ENCODE peak calls at places on chromosomes 5 and 9, in five cellular contexts. One of them, this sample, is unnamed.

GRCh38 chr5:55519001-55519400 is 15.8 kb downstream of the PLPP1 start:
- DNase-seq in transverse colon: no peak
- DNase-seq in endothelial cell of umbilical vein: no peak
- DNase-seq in SK-N-SH: no peak
- DNase-seq in sigmoid colon: no peak
- DNase-seq in this sample: no peak

GRCh38 chr9:137406085-137406773 is 16.7 kb downstream of the EXD3 start:
- DNase-seq in transverse colon: no peak
- DNase-seq in endothelial cell of umbilical vein: no peak
- DNase-seq in SK-N-SH: no peak
- DNase-seq in sigmoid colon: no peak
- DNase-seq in this sample: no peak

GRCh38 chr9:102049586-102050246 is 311.3 kb upstream of the GRIN3A start:
- DNase-seq in transverse colon: no peak
- DNase-seq in endothelial cell of umbilical vein: no peak
- DNase-seq in SK-N-SH: no peak
- DNase-seq in sigmoid colon: no peak
- DNase-seq in this sample: no peak

GRCh38 chr5:157155297-157155696 is 10.8 kb downstream of the GARIN3 start:
- DNase-seq in transverse colon: no peak
- DNase-seq in endothelial cell of umbilical vein: no peak
- DNase-seq in SK-N-SH: no peak
- DNase-seq in sigmoid colon: no peak
- DNase-seq in this sample: no peak

GRCh38 chr9:114446672-114447450 is 58.4 kb downstream of the WHRN start:
- DNase-seq in transverse colon: no peak
- DNase-seq in endothelial cell of umbilical vein: no peak
- DNase-seq in SK-N-SH: no peak
- DNase-seq in sigmoid colon: no peak
- DNase-seq in this sample: no peak

GRCh38 chr5:110561510-110561909 is 165.0 kb downstream of the TMEM232 start:
- DNase-seq in transverse colon: no peak
- DNase-seq in endothelial cell of umbilical vein: no peak
- DNase-seq in SK-N-SH: no peak
- DNase-seq in sigmoid colon: no peak
- DNase-seq in this sample: no peak

GRCh38 chr5:133285583-133286021 is 233.8 kb downstream of the HSPA4 start:
- DNase-seq in transverse colon: peak
- DNase-seq in endothelial cell of umbilical vein: peak
- DNase-seq in SK-N-SH: no peak
- DNase-seq in sigmoid colon: no peak
- DNase-seq in this sample: no peak

GRCh38 chr5:1748271-1748670 is 51.4 kb downstream of the MRPL36 start:
- DNase-seq in transverse colon: no peak
- DNase-seq in endothelial cell of umbilical vein: no peak
- DNase-seq in SK-N-SH: no peak
- DNase-seq in sigmoid colon: peak
- DNase-seq in this sample: no peak

GRCh38 chr5:105947461-105947860 is 1723.3 kb downstream of the EFNA5 start:
- DNase-seq in transverse colon: no peak
- DNase-seq in endothelial cell of umbilical vein: no peak
- DNase-seq in SK-N-SH: no peak
- DNase-seq in sigmoid colon: no peak
- DNase-seq in this sample: no peak
- TF ChIP-seq POLR2AphosphoS5 in transverse colon: no peak
- TF ChIP-seq POLR2AphosphoS5 in endothelial cell of umbilical vein: no peak
- TF ChIP-seq POLR2AphosphoS5 in SK-N-SH: no peak
- TF ChIP-seq POLR2AphosphoS5 in sigmoid colon: no peak
- TF ChIP-seq POLR2AphosphoS5 in this sample: no peak

DNA sequence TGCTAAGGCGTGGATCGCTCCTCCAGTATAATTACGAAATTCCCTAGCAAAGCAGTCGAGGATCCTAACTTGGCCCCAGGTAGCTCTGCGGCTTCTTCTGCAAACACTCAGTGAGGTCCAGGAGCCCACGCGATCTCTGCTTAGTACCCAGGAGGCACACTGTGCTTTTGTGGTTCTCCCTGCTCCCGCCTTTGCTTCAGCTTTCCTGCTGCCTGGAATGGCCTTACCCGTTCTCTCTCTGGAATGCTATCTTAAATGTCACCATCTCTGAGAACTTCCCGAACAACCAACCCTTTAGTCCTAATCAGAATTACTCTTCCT is 639 bp downstream of the INVS start:
- DNase-seq in transverse colon: no peak
- DNase-seq in endothelial cell of umbilical vein: no peak
- DNase-seq in SK-N-SH: peak
- DNase-seq in sigmoid colon: peak
- DNase-seq in this sample: no peak
- TF ChIP-seq POLR2AphosphoS5 in transverse colon: no peak
- TF ChIP-seq POLR2AphosphoS5 in endothelial cell of umbilical vein: no peak
- TF ChIP-seq POLR2AphosphoS5 in SK-N-SH: no peak
- TF ChIP-seq POLR2AphosphoS5 in sigmoid colon: no peak
- TF ChIP-seq POLR2AphosphoS5 in this sample: no peak

DNA sequence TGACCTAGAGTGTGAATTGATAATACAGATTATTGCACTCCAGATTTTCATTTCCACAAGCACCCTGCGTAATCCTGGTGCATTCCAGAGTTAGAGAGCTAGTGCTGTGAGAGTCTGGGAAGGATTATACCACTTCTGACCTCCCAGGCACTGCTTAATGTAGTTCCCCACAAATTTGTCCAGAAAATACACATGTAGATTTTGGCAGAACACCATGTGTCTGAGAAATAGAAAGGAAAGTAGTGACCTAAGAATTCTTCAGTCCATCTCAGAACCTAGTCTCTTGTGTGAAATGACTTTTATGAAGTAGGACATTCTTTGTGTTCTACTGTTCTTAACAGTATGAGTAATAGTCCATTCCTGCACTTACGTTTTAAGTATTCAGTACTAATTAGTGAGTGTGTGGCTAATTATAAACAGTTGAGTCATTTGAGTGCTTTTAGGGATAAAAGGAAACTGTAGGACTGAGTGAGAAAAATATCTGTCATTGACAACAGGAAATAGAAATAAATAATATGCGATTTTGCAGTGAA is 27.8 kb upstream of the PTPDC1 start:
- DNase-seq in transverse colon: no peak
- DNase-seq in endothelial cell of umbilical vein: peak
- DNase-seq in SK-N-SH: no peak
- DNase-seq in sigmoid colon: no peak
- DNase-seq in this sample: no peak
- TF ChIP-seq POLR2AphosphoS5 in transverse colon: no peak
- TF ChIP-seq POLR2AphosphoS5 in endothelial cell of umbilical vein: no peak
- TF ChIP-seq POLR2AphosphoS5 in SK-N-SH: no peak
- TF ChIP-seq POLR2AphosphoS5 in sigmoid colon: peak
- TF ChIP-seq POLR2AphosphoS5 in this sample: no peak

GRCh38 chr5:77087484-77088291 is 603 bp upstream of the ZBED3 start:
- DNase-seq in transverse colon: peak
- DNase-seq in endothelial cell of umbilical vein: peak
- DNase-seq in SK-N-SH: no peak
- DNase-seq in sigmoid colon: no peak
- DNase-seq in this sample: no peak

GRCh38 chr5:77082280-77082679 is 4.8 kb downstream of the ZBED3 start:
- DNase-seq in transverse colon: no peak
- DNase-seq in endothelial cell of umbilical vein: no peak
- DNase-seq in SK-N-SH: no peak
- DNase-seq in sigmoid colon: no peak
- DNase-seq in this sample: no peak

GRCh38 chr5:77083088-77083487 is 4.0 kb downstream of the ZBED3 start:
- DNase-seq in transverse colon: no peak
- DNase-seq in endothelial cell of umbilical vein: no peak
- DNase-seq in SK-N-SH: no peak
- DNase-seq in sigmoid colon: no peak
- DNase-seq in this sample: no peak

GRCh38 chr5:77080905-77081304 is 6.2 kb downstream of the ZBED3 start:
- DNase-seq in transverse colon: no peak
- DNase-seq in endothelial cell of umbilical vein: no peak
- DNase-seq in SK-N-SH: no peak
- DNase-seq in sigmoid colon: no peak
- DNase-seq in this sample: no peak

GRCh38 chr5:77086611-77087483 is at the start of gene ZBED3:
- DNase-seq in transverse colon: peak
- DNase-seq in endothelial cell of umbilical vein: peak
- DNase-seq in SK-N-SH: peak
- DNase-seq in sigmoid colon: peak
- DNase-seq in this sample: peak
- TF ChIP-seq POLR2AphosphoS5 in transverse colon: peak
- TF ChIP-seq POLR2AphosphoS5 in endothelial cell of umbilical vein: no peak
- TF ChIP-seq POLR2AphosphoS5 in SK-N-SH: peak
- TF ChIP-seq POLR2AphosphoS5 in sigmoid colon: peak
- TF ChIP-seq POLR2AphosphoS5 in this sample: peak

DNA sequence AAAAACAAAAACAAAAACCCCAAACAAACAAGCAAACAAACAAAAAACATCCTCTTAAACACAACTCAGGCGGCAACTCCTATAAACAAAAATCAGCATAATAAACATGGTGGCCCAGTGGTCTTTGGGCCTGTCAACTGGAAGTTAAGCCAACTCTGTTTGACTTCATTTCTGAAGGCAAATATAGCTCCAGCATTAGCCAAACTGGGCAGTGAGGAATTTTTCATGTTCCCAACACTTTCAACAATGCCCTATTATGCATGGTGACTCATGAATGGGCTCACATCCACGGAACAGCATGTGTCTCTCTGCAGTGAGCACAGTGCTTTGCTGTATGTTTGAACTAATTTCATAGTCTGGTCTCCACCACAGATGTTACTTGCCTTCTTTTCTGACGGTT is 143.9 kb upstream of the STC2 start:
- DNase-seq in transverse colon: peak
- DNase-seq in endothelial cell of umbilical vein: peak
- DNase-seq in SK-N-SH: no peak
- DNase-seq in sigmoid colon: peak
- DNase-seq in this sample: no peak
- TF ChIP-seq POLR2AphosphoS5 in transverse colon: peak
- TF ChIP-seq POLR2AphosphoS5 in endothelial cell of umbilical vein: no peak
- TF ChIP-seq POLR2AphosphoS5 in SK-N-SH: peak
- TF ChIP-seq POLR2AphosphoS5 in sigmoid colon: peak
- TF ChIP-seq POLR2AphosphoS5 in this sample: no peak

GRCh38 chr9:37430841-37431597 is 8.5 kb downstream of the GRHPR start:
- DNase-seq in transverse colon: no peak
- DNase-seq in endothelial cell of umbilical vein: no peak
- DNase-seq in SK-N-SH: no peak
- DNase-seq in sigmoid colon: peak
- DNase-seq in this sample: no peak
- TF ChIP-seq POLR2AphosphoS5 in transverse colon: no peak
- TF ChIP-seq POLR2AphosphoS5 in endothelial cell of umbilical vein: no peak
- TF ChIP-seq POLR2AphosphoS5 in SK-N-SH: peak
- TF ChIP-seq POLR2AphosphoS5 in sigmoid colon: no peak
- TF ChIP-seq POLR2AphosphoS5 in this sample: no peak

GRCh38 chr5:150511641-150512367 is 3.9 kb downstream of the NDST1 start:
- DNase-seq in transverse colon: peak
- DNase-seq in endothelial cell of umbilical vein: no peak
- DNase-seq in SK-N-SH: peak
- DNase-seq in sigmoid colon: no peak
- DNase-seq in this sample: no peak

GRCh38 chr5:150513375-150514309 is 5.7 kb downstream of the NDST1 start:
- DNase-seq in transverse colon: no peak
- DNase-seq in endothelial cell of umbilical vein: no peak
- DNase-seq in SK-N-SH: peak
- DNase-seq in sigmoid colon: no peak
- DNase-seq in this sample: no peak

GRCh38 chr5:150510460-150511263 is 2.7 kb downstream of the NDST1 start:
- DNase-seq in transverse colon: peak
- DNase-seq in endothelial cell of umbilical vein: no peak
- DNase-seq in SK-N-SH: peak
- DNase-seq in sigmoid colon: no peak
- DNase-seq in this sample: no peak

GRCh38 chr5:150509992-150510391 is 2.1 kb downstream of the NDST1 start:
- DNase-seq in transverse colon: no peak
- DNase-seq in endothelial cell of umbilical vein: no peak
- DNase-seq in SK-N-SH: no peak
- DNase-seq in sigmoid colon: no peak
- DNase-seq in this sample: no peak

DNA sequence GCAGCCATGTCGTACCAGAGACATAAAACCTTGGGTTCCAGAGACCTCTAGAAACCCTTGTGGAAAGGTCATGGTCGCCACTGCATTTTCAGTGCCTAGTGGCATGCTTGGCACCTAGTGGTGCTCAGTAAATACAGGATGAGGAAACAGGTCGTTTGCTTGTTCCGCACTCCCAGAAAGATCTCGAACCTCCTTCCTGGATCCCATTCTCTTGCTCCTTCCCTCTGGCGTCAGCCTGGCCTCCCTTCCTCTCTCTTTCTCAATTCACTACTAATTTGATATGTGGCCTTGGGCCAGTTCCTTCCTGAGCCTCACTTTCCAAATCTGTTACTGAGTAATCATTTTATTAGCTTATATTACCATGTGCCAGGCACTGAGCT is 4.4 kb downstream of the NDST1 start:
- DNase-seq in transverse colon: peak
- DNase-seq in endothelial cell of umbilical vein: peak
- DNase-seq in SK-N-SH: no peak
- DNase-seq in sigmoid colon: no peak
- DNase-seq in this sample: no peak
- TF ChIP-seq POLR2AphosphoS5 in transverse colon: no peak
- TF ChIP-seq POLR2AphosphoS5 in endothelial cell of umbilical vein: no peak
- TF ChIP-seq POLR2AphosphoS5 in SK-N-SH: no peak
- TF ChIP-seq POLR2AphosphoS5 in sigmoid colon: peak
- TF ChIP-seq POLR2AphosphoS5 in this sample: no peak

This sample was measured in GM12891.